ENCODE peak calls at places on chromosomes 2 and 18, in ten cellular contexts. L is esophagus squamous epithelium; K is SJSA1; E is CD8-positive, alpha-beta T cell; A is Panc1; F is gastrocnemius medialis; D is A549; P is CD8-positive, alpha-beta memory T cell; H is adrenal gland; Y is transverse colon. B is an unnamed sample.

GRCh38 chr2:37625781-37626548 is 45.5 kb downstream of the CDC42EP3 start:
- DNase-seq in P (peak; percentile 77), H (peak; percentile 26), F (no peak), A (no peak), E (peak; percentile 75), D (no peak), K (no peak), Y (peak; percentile 45), L (no peak), B (peak; percentile 84)

GRCh38 chr18:23972416-23972815 is 42.1 kb upstream of the TTC39C start:
- DNase-seq in L (no peak), E (peak; percentile 35), D (no peak), F (no peak), Y (no peak), K (no peak), P (peak; percentile 45), H (no peak), A (no peak), B (no peak)

GRCh38 chr2:207162319-207162718 is 3.4 kb downstream of the KLF7 start:
- DNase-seq in A (no peak), H (no peak), Y (no peak), D (no peak), L (no peak), F (no peak), P (no peak), E (no peak), K (no peak), B (no peak)

GRCh38 chr2:161722547-161723503 is 98.6 kb downstream of the SLC4A10 start:
- DNase-seq in L (no peak), P (no peak), D (no peak), A (no peak), F (no peak), E (no peak), H (no peak), Y (no peak), K (no peak), B (peak; percentile 7)

GRCh38 chr18:44826418-44827259 is 146.0 kb downstream of the SETBP1 start:
- DNase-seq in A (no peak), L (no peak), F (peak; percentile 80), D (no peak), E (no peak), K (peak; percentile 92), Y (peak; percentile 81), P (no peak), H (peak; percentile 70), B (peak; percentile 53)

GRCh38 chr2:144959416-144959815 is 439.5 kb upstream of the ZEB2 start:
- DNase-seq in D (no peak), A (no peak), P (no peak), E (no peak), Y (no peak), K (no peak), L (no peak), F (no peak), H (no peak), B (no peak)

GRCh38 chr2:227491391-227491790 is 19.4 kb downstream of the AGFG1 start:
- DNase-seq in H (no peak), K (no peak), P (no peak), A (no peak), L (no peak), F (no peak), D (no peak), E (no peak), Y (no peak), B (no peak)

GRCh38 chr2:169928463-169928864 is 101.2 kb downstream of the UBR3 start:
- DNase-seq in E (no peak), H (no peak), A (peak; percentile 8), D (no peak), F (no peak), K (no peak), Y (no peak), P (peak; percentile 13), L (no peak), B (no peak)

GRCh38 chr2:217844696-217845095 is 158.1 kb downstream of the TNS1 start:
- DNase-seq in L (no peak), A (no peak), E (no peak), D (no peak), K (no peak), P (no peak), F (no peak), H (no peak), Y (no peak), B (no peak)

GRCh38 chr2:161416294-161416632 is at the start of gene TBR1:
- DNase-seq in P (no peak), H (no peak), E (no peak), A (no peak), K (no peak), D (no peak), Y (no peak), F (no peak), L (no peak), B (no peak)

GRCh38 chr2:197090713-197091367 is 164.3 kb upstream of the PGAP1 start:
- DNase-seq in F (no peak), A (no peak), K (no peak), Y (no peak), L (no peak), E (no peak), P (no peak), H (no peak), D (no peak), B (peak; percentile 9)

GRCh38 chr18:37321578-37322496 is 243.8 kb downstream of the CELF4 start:
- DNase-seq in K (no peak), F (no peak), H (no peak), E (no peak), D (no peak), Y (no peak), L (no peak), A (no peak), P (no peak), B (no peak)

GRCh38 chr18:3410273-3410672 is 39.7 kb upstream of the TGIF1 start:
- DNase-seq in E (no peak), D (no peak), F (no peak), K (no peak), L (no peak), Y (no peak), P (no peak), A (no peak), H (no peak), B (no peak)

GRCh38 chr18:70235478-70235877 is 30.0 kb upstream of the RTTN start:
- DNase-seq in P (no peak), E (no peak), A (no peak), F (no peak), D (no peak), K (no peak), H (no peak), Y (no peak), L (no peak), B (no peak)
- H3K4me3 ChIP-seq in P (no peak overlapping the region), E (no peak overlapping the region), A (no peak overlapping the region), F (no peak overlapping the region), D (no peak overlapping the region), K (no peak overlapping the region), H (no peak overlapping the region), Y (no peak overlapping the region), L (no peak overlapping the region), B (no peak overlapping the region)

DNA sequence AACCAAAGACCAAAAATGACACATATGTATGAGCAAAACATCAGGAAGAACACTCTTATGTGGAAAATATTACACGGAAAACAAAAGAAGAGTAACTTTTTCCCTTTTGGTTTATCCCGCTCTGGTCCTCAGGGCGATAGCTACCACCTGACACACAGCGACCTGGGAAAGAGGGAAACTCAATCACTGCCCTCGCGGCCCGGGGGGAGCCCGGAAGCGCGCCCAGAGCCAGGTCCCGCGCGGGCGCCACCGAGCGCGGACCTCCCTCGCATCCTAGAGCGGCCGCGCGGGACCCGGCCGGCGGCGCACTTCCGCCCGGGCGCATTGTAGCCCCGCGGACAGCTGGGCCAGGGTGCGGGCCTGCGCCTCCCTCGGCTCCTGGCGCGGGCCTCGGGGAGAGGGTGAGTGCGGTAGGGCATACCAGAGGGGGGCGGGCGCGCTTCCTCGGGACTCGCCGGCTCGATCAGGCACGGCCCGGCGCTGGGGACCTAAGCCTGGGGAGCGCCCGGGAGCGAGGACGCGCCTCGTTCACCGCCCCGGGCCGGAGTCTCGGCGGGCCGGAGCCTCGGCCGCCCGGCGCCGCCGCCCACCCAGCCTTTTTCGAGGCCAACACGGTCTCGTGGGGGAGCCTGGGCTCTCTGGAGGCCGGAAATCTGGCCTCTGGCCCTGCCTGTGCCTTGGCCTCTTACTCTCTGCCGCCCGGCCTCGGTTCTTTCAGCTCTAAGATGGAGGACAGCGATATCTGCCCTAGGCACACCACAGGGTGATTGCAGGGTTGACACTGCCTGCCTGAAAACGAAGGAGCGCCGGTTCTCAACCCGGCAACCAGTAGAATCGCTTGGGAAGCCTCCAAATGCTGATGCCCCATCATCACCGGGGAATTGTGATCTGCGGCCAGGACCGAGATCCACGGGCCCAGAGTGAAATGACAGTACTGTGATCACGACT is at the start of gene ELAC1:
- DNase-seq in K (peak; percentile 77), A (no peak), F (peak; percentile 66), H (peak; percentile 83), D (peak; percentile 50), L (peak; percentile 5), Y (peak; percentile 81), E (peak; percentile 64), P (peak; percentile 68), B (peak; percentile 80)
- H3K27ac ChIP-seq in K (peak within 1 kb of the TSS; percentile 90), A (peak within 1 kb of the TSS; percentile 91), F (peak within 1 kb of the TSS; percentile 98), H (peak within 1 kb of the TSS; percentile 99), D (peak within 1 kb of the TSS; percentile 88), L (peak within 1 kb of the TSS; percentile 96), Y (peak within 1 kb of the TSS; percentile 99), E (peak within 1 kb of the TSS; percentile 86), P (peak within 1 kb of the TSS; percentile 93), B (peak within 1 kb of the TSS; percentile 84)

GRCh38 chr2:134700730-134701129 is 18.1 kb downstream of the TMEM163 start:
- DNase-seq in A (no peak), P (no peak), E (no peak), Y (no peak), L (no peak), D (no peak), H (no peak), K (no peak), F (no peak), B (no peak)
- H3K4me1 ChIP-seq in A (no peaks in the 10 kb centered on the region), P (peaks cover 2% of the 10 kb centered on the region), E (no peaks in the 10 kb centered on the region), Y (no peaks in the 10 kb centered on the region), L (no peaks in the 10 kb centered on the region), D (no peaks in the 10 kb centered on the region), H (no peaks in the 10 kb centered on the region), K (no peaks in the 10 kb centered on the region), F (no peaks in the 10 kb centered on the region), B (no peaks in the 10 kb centered on the region)

GRCh38 chr18:59271606-59272220 is 1.5 kb downstream of the RAX start:
- DNase-seq in E (no peak), H (no peak), P (no peak), L (no peak), A (no peak), F (no peak), D (no peak), Y (no peak), K (no peak), B (no peak)

GRCh38 chr18:59270689-59271257 is 2.5 kb downstream of the RAX start:
- DNase-seq in L (no peak), P (no peak), Y (no peak), H (no peak), K (no peak), F (no peak), D (no peak), A (no peak), E (no peak), B (no peak)

GRCh38 chr18:59268722-59269562 is 4.3 kb downstream of the RAX start:
- DNase-seq in P (no peak), Y (no peak), F (no peak), H (no peak), E (no peak), A (no peak), K (no peak), L (no peak), D (peak; percentile 57), B (no peak)

GRCh38 chr18:59268127-59268721 is 5.0 kb downstream of the RAX start:
- DNase-seq in D (no peak), Y (no peak), P (no peak), L (no peak), E (no peak), K (no peak), F (no peak), H (no peak), A (no peak), B (no peak)

GRCh38 chr18:59269563-59270214 is 3.6 kb downstream of the RAX start:
- DNase-seq in F (no peak), H (no peak), E (no peak), K (no peak), P (no peak), D (no peak), L (no peak), Y (no peak), A (no peak), B (no peak)
- H3K4me3 ChIP-seq in F (no peak overlapping the region), H (peak overlapping the region; percentile 41), E (no peak overlapping the region), K (peak overlapping the region; percentile 10), P (no peak overlapping the region), D (peak overlapping the region; percentile 45), L (peak overlapping the region; percentile 27), Y (no peak overlapping the region), A (peak overlapping the region; percentile 27), B (no peak overlapping the region)